ENCODE peak calls at places on chromosomes 12 and 14, in nine cellular contexts. L, Q, N, V, G, Z, X, H and J are unnamed samples.
A peak's percentile ranks its signal among the peaks of the same experiment; 100 is the strongest.

GRCh38 chr14:36057452-36058142 is 118.9 kb downstream of the PTCSC3 start:
- DNase-seq in L (no peak), Q (no peak), N (no peak), V (no peak), G (no peak), Z (peak; percentile 21), X (no peak), H (no peak), J (peak; percentile 78)

GRCh38 chr14:105484069-105484996 is 2.4 kb upstream of the CRIP1 start:
- DNase-seq in L (no peak), Q (no peak), N (peak; percentile 95), V (no peak), G (no peak), Z (no peak), X (peak; percentile 70), H (peak; percentile 31), J (no peak)

GRCh38 chr12:116324684-116325664 is 47.5 kb upstream of the MED13L start:
- DNase-seq in L (no peak), Q (no peak), N (no peak), V (peak; percentile 58), G (no peak), Z (no peak), X (no peak), H (no peak), J (no peak)

GRCh38 chr12:68336754-68337343 is 4.7 kb upstream of the MDM1 start:
- DNase-seq in L (no peak), Q (no peak), N (no peak), V (no peak), G (no peak), Z (no peak), X (no peak), H (no peak), J (peak; percentile 89)

GRCh38 chr12:112381421-112381897 is 772 bp downstream of the HECTD4 start:
- DNase-seq in L (peak; percentile 39), Q (no peak), N (peak; percentile 88), V (no peak), G (no peak), Z (no peak), X (no peak), H (no peak), J (peak; percentile 34)

GRCh38 chr14:104974146-104974541 is 4.0 kb downstream of the AHNAK2 start:
- DNase-seq in L (no peak), Q (no peak), N (no peak), V (no peak), G (no peak), Z (no peak), X (no peak), H (no peak), J (no peak)

GRCh38 chr12:75548879-75549278 is 37.5 kb upstream of the KRR1 start:
- DNase-seq in L (no peak), Q (no peak), N (no peak), V (no peak), G (no peak), Z (no peak), X (no peak), H (no peak), J (no peak)

GRCh38 chr12:80356092-80356491 is 87.9 kb upstream of the PTPRQ start:
- DNase-seq in L (no peak), Q (no peak), N (no peak), V (no peak), G (no peak), Z (peak; percentile 24), X (no peak), H (peak; percentile 48), J (no peak)

GRCh38 chr12:12210983-12211382 is 55.9 kb downstream of the LRP6 start:
- DNase-seq in L (no peak), Q (no peak), N (no peak), V (no peak), G (no peak), Z (no peak), X (no peak), H (no peak), J (no peak)

GRCh38 chr12:124847675-124848074 is 16.0 kb downstream of the SCARB1 start:
- DNase-seq in L (no peak), Q (no peak), N (no peak), V (no peak), G (no peak), Z (peak; percentile 31), X (no peak), H (peak; percentile 77), J (no peak)

GRCh38 chr12:46523446-46523845 is 150.9 kb upstream of the SLC38A2 start:
- DNase-seq in L (no peak), Q (peak; percentile 33), N (no peak), V (no peak), G (no peak), Z (no peak), X (no peak), H (no peak), J (peak; percentile 7)

GRCh38 chr14:98136019-98136418 is 1136.0 kb downstream of the BCL11B start:
- DNase-seq in L (no peak), Q (no peak), N (no peak), V (no peak), G (no peak), Z (no peak), X (no peak), H (no peak), J (no peak)

GRCh38 chr14:98136420-98136819 is 1135.6 kb downstream of the BCL11B start:
- DNase-seq in L (no peak), Q (no peak), N (no peak), V (no peak), G (no peak), Z (no peak), X (no peak), H (no peak), J (no peak)

GRCh38 chr14:98137626-98138025 is 1134.4 kb downstream of the BCL11B start:
- DNase-seq in L (no peak), Q (no peak), N (no peak), V (no peak), G (no peak), Z (no peak), X (no peak), H (no peak), J (no peak)

GRCh38 chr14:98140862-98141261 is 1131.1 kb downstream of the BCL11B start:
- DNase-seq in L (no peak), Q (no peak), N (no peak), V (no peak), G (no peak), Z (no peak), X (no peak), H (no peak), J (no peak)

DNA sequence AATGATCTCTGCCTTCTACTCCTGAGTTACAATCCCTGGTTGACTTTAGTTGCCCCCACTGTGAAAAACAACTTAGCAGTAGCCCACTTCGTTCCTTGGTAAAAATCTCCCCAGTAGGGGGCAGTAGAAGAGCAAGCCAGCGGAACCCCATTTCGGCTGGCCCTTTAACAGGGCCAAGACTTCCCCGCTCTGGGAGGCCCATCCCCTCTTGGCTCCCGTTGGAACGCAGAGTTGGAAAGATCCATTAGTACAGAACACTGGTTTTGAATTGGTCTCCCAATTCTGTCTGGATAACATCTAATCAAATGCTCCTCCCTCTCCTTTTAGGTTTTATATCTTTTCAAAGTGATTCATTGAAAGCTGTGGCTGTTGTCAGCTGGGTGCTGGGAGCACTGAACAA is 1133.3 kb downstream of the BCL11B start:
- DNase-seq in L (peak; percentile 9), Q (peak; percentile 13), N (no peak), V (peak; percentile 31), G (no peak), Z (peak; percentile 21), X (no peak), H (peak; percentile 20), J (peak; percentile 45)
- TF ChIP-seq CTCF in L (no peak), Q (peak; percentile 50), N (no peak), V (peak; percentile 41), G (no peak), Z (peak; percentile 57), X (no peak), H (peak; percentile 27), J (peak; percentile 46)

DNA sequence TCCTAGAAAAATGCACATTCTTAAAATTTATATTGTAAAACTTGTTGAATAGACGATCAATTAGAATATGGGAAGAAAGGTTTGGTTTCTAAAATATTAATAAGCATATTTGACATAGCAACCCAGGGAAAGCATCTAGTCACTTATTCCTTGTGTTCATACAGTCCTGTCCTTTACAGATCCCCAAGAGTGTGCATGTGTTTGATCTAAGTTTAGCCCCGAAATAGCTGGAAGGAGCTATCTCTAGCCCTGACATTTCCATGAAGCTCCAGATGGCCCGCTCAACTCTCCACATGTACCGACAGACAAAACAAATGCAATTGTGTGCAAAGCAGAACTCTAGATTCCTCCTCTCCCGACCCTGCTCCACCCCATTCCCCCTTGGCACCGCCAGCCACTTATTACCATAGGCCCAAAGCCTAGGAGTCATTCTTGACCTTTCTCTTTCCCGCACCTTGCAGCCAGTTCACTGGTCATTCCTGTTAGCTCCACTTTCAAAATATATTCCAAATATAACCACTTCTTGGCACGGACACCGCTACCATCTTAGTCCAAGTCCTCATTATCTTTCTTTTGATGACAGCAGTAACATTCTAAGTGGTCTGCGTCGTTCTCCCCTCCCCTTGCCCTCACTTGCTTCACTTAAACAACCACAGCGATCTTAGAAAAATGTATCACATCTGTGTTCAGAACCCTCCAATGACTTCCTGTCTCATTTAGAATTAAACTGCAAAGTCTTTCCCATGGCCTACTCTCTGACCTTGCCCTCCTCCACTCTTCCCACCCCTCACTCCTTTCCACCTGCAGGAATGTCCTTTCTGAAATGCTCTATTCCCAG is 45.5 kb upstream of the GZMB start:
- DNase-seq in L (no peak), Q (no peak), N (no peak), V (no peak), G (no peak), Z (no peak), X (no peak), H (no peak), J (no peak)
- TF ChIP-seq CTCF in L (no peak), Q (peak; percentile 11), N (no peak), V (no peak), G (no peak), Z (no peak), X (peak; percentile 15), H (no peak), J (no peak)

GRCh38 chr12:14442221-14442881 is 76.9 kb downstream of the ATF7IP start:
- DNase-seq in L (no peak), Q (no peak), N (no peak), V (no peak), G (no peak), Z (no peak), X (no peak), H (peak; percentile 24), J (peak; percentile 45)
- TF ChIP-seq CTCF in L (no peak), Q (no peak), N (no peak), V (no peak), G (no peak), Z (no peak), X (no peak), H (no peak), J (no peak)

DNA sequence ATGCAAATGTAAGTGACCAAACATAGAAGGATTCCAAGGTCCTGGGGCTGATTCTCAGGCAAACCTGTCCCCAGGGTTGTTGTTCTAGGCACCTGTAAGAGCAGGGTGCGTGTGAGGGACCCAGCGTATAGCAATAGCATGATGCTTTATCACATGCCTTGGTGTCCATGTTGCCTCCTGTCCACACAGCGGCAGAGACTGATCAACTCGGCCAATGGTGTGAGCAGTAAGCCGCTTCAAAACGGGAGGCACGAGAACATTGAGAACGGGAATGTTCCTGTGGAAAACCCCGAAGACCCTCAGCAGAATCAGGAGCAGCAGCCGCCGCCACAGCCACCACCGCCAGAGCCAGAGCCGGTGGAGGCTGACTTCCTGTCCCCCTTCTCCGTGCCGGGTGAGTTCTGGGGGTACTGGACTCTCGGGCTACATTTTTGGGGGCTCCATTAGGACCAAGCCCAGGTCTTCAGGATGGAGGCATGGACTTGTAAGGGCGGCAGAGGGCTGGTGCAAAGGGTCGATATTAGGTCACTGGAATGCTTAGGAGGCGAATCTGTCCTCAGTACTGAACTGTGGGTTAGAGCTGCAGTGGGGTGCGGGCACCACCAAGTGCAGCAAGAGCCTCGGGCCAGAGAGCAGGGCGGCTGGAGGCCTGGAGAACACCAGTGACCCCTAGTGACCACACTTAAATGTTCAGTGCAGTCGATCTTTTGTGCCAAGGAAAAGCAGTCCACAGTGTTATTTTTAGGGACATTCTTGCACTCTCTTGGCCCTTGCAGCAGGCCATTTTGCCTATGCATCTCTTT is 57.2 kb upstream of the RIN3 start:
- DNase-seq in L (peak; percentile 44), Q (peak; percentile 53), N (peak; percentile 77), V (peak; percentile 68), G (peak; percentile 54), Z (peak; percentile 63), X (peak; percentile 67), H (peak; percentile 83), J (peak; percentile 63)
- TF ChIP-seq CTCF in L (peak; percentile 70), Q (peak; percentile 80), N (peak; percentile 27), V (peak; percentile 50), G (peak; percentile 85), Z (peak; percentile 73), X (peak; percentile 75), H (peak; percentile 83), J (peak; percentile 50)